ENCODE peak calls at places on chromosomes 6 and 20, in ten cellular contexts. X is body of pancreas; F is pancreas; I is heart left ventricle; O is PC-3; R is breast epithelium; V is psoas muscle; M is right cardiac atrium; N is tibial artery; J is CD8-positive, alpha-beta T cell. B is an unnamed sample.

GRCh38 chr6:73515204-73516101 is 5.4 kb downstream of the EEF1A1 start:
- DNase-seq in I (peak; percentile 54), R (peak; percentile 40), O (peak; percentile 73), N (peak; percentile 54), M (no peak), J (peak; percentile 57), X (peak; percentile 61), V (no peak), F (peak; percentile 41), B (no peak)

GRCh38 chr6:37691904-37692806 is 5.5 kb downstream of the MDGA1 start:
- DNase-seq in F (peak; percentile 37), M (peak; percentile 91), N (peak; percentile 61), J (peak; percentile 83), R (no peak), I (peak; percentile 70), X (peak; percentile 67), V (peak; percentile 84), O (peak; percentile 85), B (no peak)

GRCh38 chr6:40936810-40937209 is 102.2 kb downstream of the UNC5CL start:
- DNase-seq in N (no peak), X (no peak), M (no peak), F (no peak), V (no peak), J (no peak), O (peak; percentile 71), R (no peak), I (no peak), B (no peak)

GRCh38 chr20:49045440-49046086 is 549 bp upstream of the CSE1L start:
- DNase-seq in M (peak; percentile 77), J (peak; percentile 13), R (no peak), N (peak; percentile 50), O (no peak), V (peak; percentile 67), F (peak; percentile 37), I (peak; percentile 49), X (peak; percentile 50), B (no peak)

GRCh38 chr6:53956068-53956711 is 155.1 kb upstream of the MLIP start:
- DNase-seq in I (peak; percentile 63), R (peak; percentile 29), F (peak; percentile 29), V (peak; percentile 36), M (peak; percentile 87), N (peak; percentile 44), X (peak; percentile 69), O (peak; percentile 89), J (no peak), B (no peak)

GRCh38 chr6:241331-241865 is 50.9 kb upstream of the DUSP22 start:
- DNase-seq in M (no peak), I (no peak), F (no peak), V (no peak), N (no peak), R (no peak), X (no peak), J (no peak), O (no peak), B (no peak)

GRCh38 chr20:16761305-16761829 is 13.2 kb downstream of the OTOR start:
- DNase-seq in F (peak; percentile 36), V (no peak), X (peak; percentile 60), R (peak; percentile 36), J (peak; percentile 46), M (no peak), N (peak; percentile 24), I (peak; percentile 38), O (peak; percentile 86), B (no peak)

GRCh38 chr6:54730767-54731665 is 115.6 kb upstream of the FAM83B start:
- DNase-seq in F (no peak), J (no peak), O (peak; percentile 53), M (no peak), V (no peak), I (no peak), N (no peak), R (no peak), X (no peak), B (no peak)

GRCh38 chr6:14804444-14805210 is 441.2 kb upstream of the JARID2 start:
- DNase-seq in I (peak; percentile 90), J (no peak), N (peak; percentile 42), X (peak; percentile 72), F (peak; percentile 36), M (peak; percentile 96), V (peak; percentile 86), R (peak; percentile 66), O (no peak), B (peak; percentile 8)

GRCh38 chr6:148565321-148565926 is 181.4 kb upstream of the UST start:
- DNase-seq in N (no peak), I (no peak), R (no peak), V (no peak), X (no peak), F (no peak), M (peak; percentile 69), J (no peak), O (no peak), B (no peak)

DNA sequence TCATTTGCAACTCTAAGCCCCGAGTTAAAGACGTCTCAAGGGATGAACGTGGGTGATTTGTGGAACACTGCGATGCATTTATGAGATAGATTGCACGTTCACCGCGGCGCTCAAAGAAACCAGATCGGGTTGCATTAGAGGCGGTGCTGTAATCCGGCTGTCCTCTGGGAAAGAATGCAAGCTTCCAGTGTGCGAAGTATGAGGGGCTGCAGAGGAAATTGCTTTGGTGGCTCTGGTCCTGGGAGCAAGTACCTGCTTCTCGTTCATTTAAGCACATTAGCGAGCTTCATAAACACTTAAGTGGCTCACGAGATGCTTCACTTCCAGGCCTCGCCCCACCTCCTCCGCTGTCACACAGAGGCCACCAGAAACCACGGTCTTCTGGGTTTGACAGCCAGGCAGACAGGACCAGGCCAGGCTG is 182.3 kb downstream of the CDH4 start:
- DNase-seq in X (no peak), R (no peak), I (no peak), N (no peak), F (no peak), O (no peak), M (no peak), V (no peak), J (no peak), B (no peak)
- H3K4me1 ChIP-seq in X (no peaks in the 10 kb centered on the region), R (no peaks in the 10 kb centered on the region), I (no peaks in the 10 kb centered on the region), N (no peaks in the 10 kb centered on the region), F (no peaks in the 10 kb centered on the region), O (no peaks in the 10 kb centered on the region), M (peaks cover 6% of the 10 kb centered on the region), V (no peaks in the 10 kb centered on the region), J (no peaks in the 10 kb centered on the region), B (no peaks in the 10 kb centered on the region)

DNA sequence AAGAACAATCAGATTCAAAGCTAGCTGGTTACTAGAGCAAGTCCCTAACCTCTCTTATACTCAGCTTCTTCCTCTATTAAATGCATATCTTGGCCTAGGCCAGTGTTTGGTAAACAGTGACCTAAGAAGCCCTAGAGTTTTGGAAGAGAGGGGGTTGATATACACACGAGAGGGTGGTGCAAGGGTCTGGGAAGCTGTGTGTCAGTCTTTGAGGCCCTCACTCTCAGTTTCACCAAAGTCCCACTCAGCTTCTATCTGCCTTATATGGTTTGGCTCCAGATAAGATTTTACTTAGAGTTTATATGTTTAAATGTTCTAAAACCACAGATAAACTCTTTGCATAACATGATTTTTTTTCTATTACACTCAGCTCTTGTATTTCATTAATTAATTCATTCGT is 526.1 kb upstream of the BTBD3 start:
- DNase-seq in I (no peak), V (no peak), F (no peak), M (no peak), N (no peak), R (no peak), J (no peak), X (no peak), O (no peak), B (no peak)
- H3K4me1 ChIP-seq in I (no peaks in the 10 kb centered on the region), V (no peaks in the 10 kb centered on the region), F (no peaks in the 10 kb centered on the region), M (no peaks in the 10 kb centered on the region), N (no peaks in the 10 kb centered on the region), R (no peaks in the 10 kb centered on the region), J (no peaks in the 10 kb centered on the region), X (no peaks in the 10 kb centered on the region), O (peaks cover 23% of the 10 kb centered on the region), B (no peaks in the 10 kb centered on the region)

GRCh38 chr20:19779634-19780033 is 21.6 kb downstream of the RIN2 start:
- DNase-seq in I (no peak), O (no peak), R (no peak), M (no peak), F (no peak), J (no peak), N (no peak), V (no peak), X (no peak), B (no peak)
- H3K4me1 ChIP-seq in I (peaks cover 70% of the 10 kb centered on the region), O (peaks cover 56% of the 10 kb centered on the region), R (peaks cover 9% of the 10 kb centered on the region), M (peaks cover 19% of the 10 kb centered on the region), F (peaks cover 6% of the 10 kb centered on the region), J (no peaks in the 10 kb centered on the region), N (peaks cover 3% of the 10 kb centered on the region), V (peaks cover 54% of the 10 kb centered on the region), X (peaks cover 21% of the 10 kb centered on the region), B (peaks cover 21% of the 10 kb centered on the region)

DNA sequence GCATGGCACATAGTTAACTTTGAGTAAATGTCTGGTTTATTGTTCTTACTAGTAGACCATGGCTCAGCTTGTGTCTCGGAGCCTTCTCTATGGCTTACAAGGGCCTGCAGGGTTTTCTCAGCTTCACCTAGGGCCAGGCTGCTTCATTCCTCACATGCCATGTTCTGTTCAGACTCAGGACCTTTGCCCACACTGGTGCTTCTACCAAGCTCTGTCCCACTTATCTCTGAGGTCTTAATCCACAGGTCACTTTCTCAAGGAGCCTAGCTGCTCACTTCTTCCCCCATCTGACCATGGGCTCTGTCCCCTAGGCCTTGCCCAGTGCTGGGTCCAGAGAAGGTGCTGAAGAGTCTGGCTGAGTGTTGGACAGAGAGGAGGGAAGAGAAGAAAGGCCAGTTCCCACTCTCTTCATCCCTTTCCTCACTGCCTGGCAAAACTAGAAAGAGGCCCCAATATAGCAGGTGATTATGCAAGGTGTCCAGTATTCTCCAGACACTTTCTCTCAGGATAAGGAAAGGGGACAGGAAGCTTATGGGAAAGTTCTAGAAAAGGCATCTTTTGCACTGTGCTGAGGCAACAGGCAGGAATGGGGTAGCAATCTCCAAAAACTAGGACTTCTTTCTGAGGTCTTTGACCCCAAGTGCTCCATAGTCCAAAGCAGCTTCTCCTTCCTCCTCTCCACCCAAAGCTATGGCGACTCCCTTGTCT is 40.0 kb downstream of the COX4I2 start:
- DNase-seq in O (peak; percentile 1), R (no peak), M (no peak), F (no peak), J (no peak), V (no peak), N (no peak), I (no peak), X (no peak), B (no peak)
- H3K4me1 ChIP-seq in O (peaks cover 26% of the 10 kb centered on the region), R (peaks cover 31% of the 10 kb centered on the region), M (peaks cover 54% of the 10 kb centered on the region), F (peaks cover 53% of the 10 kb centered on the region), J (peaks cover 53% of the 10 kb centered on the region), V (peaks cover 58% of the 10 kb centered on the region), N (no peaks in the 10 kb centered on the region), I (peaks cover 89% of the 10 kb centered on the region), X (peaks cover 77% of the 10 kb centered on the region), B (peaks cover 100% of the 10 kb centered on the region)

B was measured in thoracic aorta.